ENCODE peak calls at places on chromosome 16, in five cellular contexts. P, Q, W, M and V are unnamed samples.

GRCh38 chr16:89216315-89217137 is 977 bp upstream of the ZNF778 start:
- DNase-seq in P (peak; percentile 72), Q (no peak), W (peak; percentile 80), M (peak; percentile 77), V (peak; percentile 82)

GRCh38 chr16:87764600-87765472 is 950 bp downstream of the KLHDC4 start:
- DNase-seq in P (peak; percentile 36), Q (no peak), W (no peak), M (no peak), V (no peak)

GRCh38 chr16:53098526-53099317 is 43.9 kb downstream of the CHD9 start:
- DNase-seq in P (no peak), Q (no peak), W (peak; percentile 40), M (peak; percentile 99), V (peak; percentile 76)

GRCh38 chr16:31092330-31092729 is 2.3 kb downstream of the VKORC1 start:
- DNase-seq in P (no peak), Q (no peak), W (no peak), M (no peak), V (no peak)

GRCh38 chr16:53476867-53477266 is 26.1 kb downstream of the AKTIP start:
- DNase-seq in P (no peak), Q (no peak), W (no peak), M (no peak), V (no peak)

GRCh38 chr16:63466-63865 is 9.0 kb downstream of the RHBDF1 start:
- DNase-seq in P (no peak), Q (no peak), W (no peak), M (no peak), V (no peak)

GRCh38 chr16:2237076-2237551 is 870 bp downstream of the DNASE1L2 start:
- DNase-seq in P (no peak), Q (no peak), W (no peak), M (no peak), V (no peak)

GRCh38 chr16:82627811-82628339 is 1.1 kb downstream of the CDH13 start:
- DNase-seq in P (no peak), Q (no peak), W (no peak), M (peak; percentile 47), V (peak; percentile 50)

GRCh38 chr16:79598341-79599181 is 2.0 kb downstream of the MAF start:
- DNase-seq in P (no peak), Q (no peak), W (peak; percentile 56), M (peak; percentile 50), V (peak; percentile 62)

GRCh38 chr16:85616608-85617311 is 3.6 kb downstream of the GSE1 start:
- DNase-seq in P (no peak), Q (no peak), W (peak; percentile 13), M (no peak), V (peak; percentile 68)

GRCh38 chr16:47060596-47060995 is 83.1 kb downstream of the NETO2 start:
- DNase-seq in P (no peak), Q (no peak), W (no peak), M (no peak), V (no peak)